ENCODE peak calls at places on chromosomes 12 and 14, in nine cellular contexts. S is dorsolateral prefrontal cortex, Z is astrocyte, J is AG10803, G is NB4, A is AG04450, P is left ventricle myocardium inferior, U is tibial artery, X is A549. M is an unnamed sample.
A peak's percentile ranks its signal among the peaks of the same experiment; 100 is the strongest.

GRCh38 chr12:46549527-46550265 is 177.1 kb upstream of the SLC38A2 start:
- DNase-seq in X (peak; percentile 82), Z (peak; percentile 78), A (peak; percentile 84), U (no peak), J (peak; percentile 85), S (no peak), P (no peak), G (peak; percentile 93), M (peak; percentile 92)

GRCh38 chr12:72072613-72073212 is 134.1 kb downstream of the TPH2 start:
- DNase-seq in G (no peak), X (no peak), P (no peak), U (no peak), J (no peak), A (no peak), Z (no peak), S (no peak), M (no peak)

GRCh38 chr12:66596189-66596588 is 82.7 kb downstream of the GRIP1 start:
- DNase-seq in U (no peak), X (no peak), S (no peak), A (no peak), G (no peak), P (no peak), Z (peak; percentile 39), J (peak; percentile 2), M (peak; percentile 28)

GRCh38 chr14:50003213-50004021 is 110.5 kb downstream of the ARF6 start:
- DNase-seq in G (peak; percentile 89), J (peak; percentile 69), X (peak; percentile 75), Z (peak; percentile 48), A (no peak), P (peak; percentile 86), S (no peak), U (peak; percentile 88), M (peak; percentile 55)

GRCh38 chr12:92439397-92439779 is 263.4 kb upstream of the PLEKHG7 start:
- DNase-seq in P (no peak), X (peak; percentile 66), G (peak; percentile 58), S (no peak), J (peak; percentile 84), A (no peak), Z (peak; percentile 35), U (no peak), M (peak; percentile 74)

GRCh38 chr12:62726471-62726980 is 208.4 kb downstream of the PPM1H start:
- DNase-seq in Z (no peak), P (no peak), G (no peak), J (peak; percentile 62), U (no peak), X (no peak), S (no peak), A (no peak), M (no peak)

GRCh38 chr14:46580941-46581671 is 70.5 kb downstream of the RPL10L start:
- DNase-seq in J (no peak), S (no peak), U (no peak), X (peak; percentile 67), G (peak; percentile 58), A (no peak), P (no peak), Z (peak; percentile 33), M (peak; percentile 45)

GRCh38 chr12:96091833-96092232 is 56.4 kb upstream of the LTA4H start:
- DNase-seq in P (no peak), J (no peak), Z (no peak), A (no peak), X (peak; percentile 44), S (no peak), G (peak; percentile 40), U (no peak), M (no peak)

GRCh38 chr14:69181491-69181890 is 9.8 kb upstream of the EXD2 start:
- DNase-seq in Z (no peak), P (no peak), A (no peak), X (no peak), J (no peak), S (no peak), G (no peak), U (no peak), M (peak; percentile 8)

GRCh38 chr12:127607146-127607725 is 659.7 kb upstream of the TMEM132C start:
- DNase-seq in A (no peak), S (no peak), P (no peak), J (no peak), G (no peak), U (no peak), X (no peak), Z (no peak), M (no peak)

GRCh38 chr12:58509116-58509885 is 411.0 kb downstream of the LRIG3 start:
- DNase-seq in Z (peak; percentile 88), X (peak; percentile 72), G (peak; percentile 7), J (peak; percentile 18), S (no peak), P (no peak), A (no peak), U (no peak), M (peak; percentile 77)

GRCh38 chr12:88743946-88744685 is 163.8 kb upstream of the KITLG start:
- DNase-seq in U (no peak), G (no peak), S (no peak), Z (no peak), J (no peak), X (no peak), A (no peak), P (no peak), M (no peak)

DNA sequence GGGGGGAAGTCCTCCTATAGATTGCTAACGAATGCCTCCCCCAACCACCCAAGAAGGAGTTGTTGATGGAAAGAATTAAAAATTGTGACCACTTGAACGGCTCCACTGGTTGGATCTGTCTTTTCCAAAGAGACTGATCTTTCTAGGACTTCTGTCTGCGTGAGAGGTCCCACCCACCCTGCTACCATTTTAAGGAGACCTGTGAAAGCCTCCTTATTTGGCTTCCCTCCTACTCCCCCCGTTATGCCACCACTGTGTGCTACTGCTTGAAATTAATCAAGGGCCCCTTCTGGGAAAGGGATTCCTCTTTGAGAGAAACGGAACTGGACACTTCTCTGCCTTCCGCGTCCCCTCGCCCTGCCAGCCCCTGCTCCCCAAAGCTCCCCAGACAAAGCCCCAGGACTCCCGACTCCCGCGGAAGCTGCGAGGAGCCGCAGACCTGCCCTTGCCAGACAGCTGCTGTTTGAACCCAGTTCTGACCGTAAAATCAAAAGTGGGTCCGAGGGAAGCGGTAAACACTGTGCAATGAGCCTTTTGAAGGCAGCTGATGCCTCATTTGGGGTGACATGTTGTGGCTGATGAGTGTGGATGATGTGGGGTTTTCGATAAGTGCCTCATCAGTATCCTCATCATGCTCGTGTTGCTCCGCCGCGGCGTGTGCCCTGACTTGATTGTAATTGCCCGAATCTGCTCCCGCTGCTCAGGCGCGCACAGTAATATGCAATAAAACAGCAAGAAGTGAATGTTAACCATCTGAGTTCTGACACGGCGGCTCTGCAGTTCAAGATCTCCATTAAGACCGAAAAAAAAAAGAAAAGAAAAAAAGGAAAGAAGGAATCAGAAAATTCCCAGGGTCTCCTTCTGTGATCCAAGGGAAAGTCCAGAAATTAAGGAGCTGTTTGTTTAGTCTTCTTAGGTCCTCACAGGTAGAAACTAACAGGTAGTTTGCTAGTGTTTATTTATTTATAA is 48.2 kb downstream of the MBIP start:
- DNase-seq in A (no peak), X (no peak), J (peak; percentile 5), P (no peak), U (no peak), G (no peak), S (no peak), Z (peak; percentile 0), M (peak; percentile 7)
- H3K4me3 ChIP-seq in A (peak overlapping the region; percentile 47), X (no peak overlapping the region), J (peak overlapping the region; percentile 47), P (peak overlapping the region; percentile 55), U (peak overlapping the region; percentile 23), G (no peak overlapping the region), S (peak overlapping the region; percentile 60), Z (peak overlapping the region; percentile 45), M (peak overlapping the region; percentile 36)

DNA sequence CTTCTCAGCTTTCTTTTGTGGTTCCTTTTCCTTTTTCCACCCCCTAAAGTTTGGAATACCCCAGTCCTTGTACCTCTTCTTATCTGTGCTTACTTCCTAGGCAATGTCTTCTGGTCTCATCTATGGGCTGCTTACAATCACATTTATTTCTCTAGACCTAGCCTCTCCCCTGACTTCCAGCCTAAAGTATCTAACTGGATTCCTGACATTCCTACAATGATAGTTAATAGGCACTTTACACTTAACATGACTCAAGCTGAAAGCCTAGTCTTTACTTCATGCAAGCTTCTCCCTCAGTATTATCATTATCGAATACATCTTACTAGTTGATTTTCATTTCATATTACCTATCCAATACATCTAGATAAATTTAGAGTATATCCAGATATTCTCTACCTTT is 21.2 kb downstream of the CLECL1 start:
- DNase-seq in P (no peak), S (no peak), G (no peak), X (no peak), J (peak; percentile 44), Z (no peak), U (no peak), A (no peak), M (no peak)
- TF ChIP-seq CTCF in P (no peak), S (no peak), G (no peak), X (no peak), J (no peak), Z (no peak), U (no peak), A (no peak), M (no peak)

GRCh38 chr12:14959916-14960315 is 1.5 kb downstream of the ARHGDIB start:
- DNase-seq in Z (no peak), J (no peak), G (no peak), P (no peak), X (no peak), U (no peak), S (no peak), A (no peak), M (no peak)
- H3K4me3 ChIP-seq in Z (no peak overlapping the region), J (no peak overlapping the region), G (peak overlapping the region; percentile 98), P (peak overlapping the region; percentile 66), X (no peak overlapping the region), U (peak overlapping the region; percentile 44), S (peak overlapping the region; percentile 13), A (no peak overlapping the region), M (peak overlapping the region; percentile 3)

GRCh38 chr12:113914176-113914575 is 51.9 kb downstream of the RBM19 start:
- DNase-seq in Z (no peak), J (no peak), P (no peak), G (no peak), X (no peak), S (no peak), A (no peak), U (no peak), M (no peak)

GRCh38 chr12:113910751-113911272 is 55.3 kb downstream of the RBM19 start:
- DNase-seq in G (no peak), A (no peak), U (no peak), P (no peak), S (no peak), X (no peak), Z (no peak), J (no peak), M (no peak)

GRCh38 chr12:113911971-113912760 is 54.0 kb downstream of the RBM19 start:
- DNase-seq in X (no peak), P (no peak), G (no peak), J (no peak), A (no peak), U (no peak), S (no peak), Z (no peak), M (no peak)

GRCh38 chr12:113914806-113915205 is 51.3 kb downstream of the RBM19 start:
- DNase-seq in P (no peak), X (no peak), A (no peak), Z (no peak), J (no peak), G (no peak), U (no peak), S (no peak), M (no peak)

DNA sequence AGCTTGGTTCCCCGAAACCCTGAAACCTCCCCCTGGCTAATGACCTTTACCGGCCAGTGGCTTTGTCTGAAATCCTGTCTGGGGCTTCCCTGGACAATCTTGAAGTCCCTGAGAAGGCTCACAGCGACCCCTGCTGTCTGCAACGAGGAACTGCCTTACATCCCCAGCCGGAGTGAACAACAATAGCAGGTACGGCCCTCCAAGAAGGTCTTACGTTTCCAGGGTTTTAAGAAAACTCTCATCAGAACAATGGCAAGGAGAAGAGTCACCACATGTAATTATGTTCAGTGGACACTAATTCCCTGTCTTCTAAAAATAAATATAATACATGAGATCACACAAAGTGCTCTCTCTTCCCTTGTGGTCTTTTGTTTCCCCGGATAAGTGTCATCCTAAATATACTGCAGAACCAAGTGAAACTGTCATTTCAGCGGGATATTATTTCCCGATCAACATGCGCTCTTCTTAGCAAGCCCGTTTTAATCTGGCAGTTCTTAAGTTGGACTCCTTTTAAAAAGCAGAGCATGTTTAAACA is 53.3 kb downstream of the RBM19 start:
- DNase-seq in Z (peak; percentile 39), U (no peak), A (peak; percentile 51), X (peak; percentile 83), G (peak; percentile 83), S (peak; percentile 65), P (peak; percentile 53), J (peak; percentile 65), M (peak; percentile 86)
- TF ChIP-seq CTCF in Z (peak; percentile 92), U (peak; percentile 71), A (peak; percentile 97), X (peak; percentile 94), G (peak; percentile 99), S (peak; percentile 97), P (peak; percentile 88), J (peak; percentile 99), M (peak; percentile 99)

M was measured in fibroblast of pulmonary artery.